ENCODE peak calls at places on chromosomes 11 and 22, in ten cellular contexts. L, B, T, H, N, J, I, K, F and O are unnamed samples.

GRCh38 chr22:50318356-50318697 is 8.5 kb downstream of the DENND6B start:
- DNase-seq in H (no peak), F (no peak), B (no peak), T (no peak), L (no peak), J (no peak), I (no peak), N (no peak), K (no peak), O (no peak)

GRCh38 chr11:4522339-4522738 is 22.7 kb upstream of the OR52M1 start:
- DNase-seq in T (no peak), F (no peak), I (no peak), H (no peak), N (no peak), L (no peak), K (no peak), J (no peak), B (no peak), O (no peak)

GRCh38 chr11:64296830-64297721 is 3.1 kb upstream of the CATSPERZ start:
- DNase-seq in L (no peak), N (no peak), I (no peak), T (no peak), K (no peak), H (no peak), F (no peak), B (no peak), J (no peak), O (no peak)

GRCh38 chr11:9014826-9015225 is 11.0 kb upstream of the NRIP3 start:
- DNase-seq in N (no peak), L (no peak), K (no peak), H (no peak), F (no peak), B (no peak), J (no peak), T (no peak), I (no peak), O (no peak)

GRCh38 chr22:25172153-25172552 is 27.5 kb upstream of the CRYBB3 start:
- DNase-seq in J (no peak), I (peak), L (no peak), N (no peak), B (no peak), F (peak), K (no peak), H (no peak), T (peak), O (peak)

GRCh38 chr11:128195756-128196155 is 391.6 kb downstream of the ETS1 start:
- DNase-seq in K (no peak), T (no peak), B (no peak), J (no peak), H (no peak), F (no peak), L (no peak), N (no peak), I (no peak), O (no peak)

GRCh38 chr11:123145220-123145619 is 49.8 kb downstream of the CLMP start:
- DNase-seq in T (peak), K (no peak), H (peak), J (no peak), B (no peak), I (no peak), L (peak), F (peak), N (no peak), O (no peak)

GRCh38 chr11:96448225-96448624 is 58.4 kb downstream of the JRKL start:
- DNase-seq in K (no peak), N (no peak), T (no peak), F (no peak), J (no peak), B (no peak), L (no peak), H (no peak), I (no peak), O (no peak)

GRCh38 chr11:60345489-60345888 is 18.4 kb downstream of the MS4A6E start:
- DNase-seq in F (peak), B (peak), I (no peak), H (peak), K (no peak), T (peak), L (no peak), N (peak), J (no peak), O (peak)

GRCh38 chr22:26673485-26673884 is 16.1 kb downstream of the MIAT start:
- DNase-seq in T (peak), I (no peak), L (no peak), H (no peak), N (no peak), K (no peak), J (no peak), F (peak), B (no peak), O (peak)

GRCh38 chr11:28673687-28674431 is 565.7 kb downstream of the METTL15 start:
- DNase-seq in J (no peak), H (no peak), N (no peak), K (no peak), T (no peak), I (no peak), L (peak), F (peak), B (no peak), O (no peak)

GRCh38 chr11:91308069-91308468 is 916.5 kb upstream of the FAT3 start:
- DNase-seq in L (no peak), I (no peak), J (no peak), H (no peak), T (no peak), F (no peak), K (no peak), B (no peak), N (no peak), O (no peak)

GRCh38 chr11:554824-555499 is 5.6 kb downstream of the LMNTD2 start:
- DNase-seq in L (peak), F (peak), J (peak), H (peak), K (peak), N (peak), B (no peak), T (peak), I (peak), O (peak)

GRCh38 chr22:38228873-38229740 is 27.3 kb downstream of the MAFF start:
- DNase-seq in B (no peak), H (no peak), T (peak), I (no peak), L (peak), J (no peak), N (no peak), K (no peak), F (peak), O (no peak)

GRCh38 chr11:62201376-62201775 is 7.1 kb upstream of the SCGB2A1 start:
- DNase-seq in T (peak), L (no peak), I (no peak), B (no peak), J (no peak), K (no peak), H (no peak), N (no peak), F (peak), O (no peak)